ENCODE peak calls at places on chromosome 6, in five cellular contexts. I is fibroblast of pulmonary artery, G is cardiac fibroblast, X is neural progenitor cell, H is astrocyte of the spinal cord. Q is an unnamed sample.

GRCh38 chr6:66699385-66699784 is 992.4 kb upstream of the EYS start:
- DNase-seq in I (no peak), G (no peak), X (no peak), H (no peak), Q (no peak)

GRCh38 chr6:124961784-124962611 is at the start of gene RNF217:
- DNase-seq in I (peak), G (peak), X (peak), H (peak), Q (peak)

GRCh38 chr6:100283288-100283687 is 181.4 kb downstream of the SIM1 start:
- DNase-seq in I (peak), G (peak), X (peak), H (peak), Q (peak)

GRCh38 chr6:13397359-13398080 is 69.2 kb upstream of the TBC1D7 start:
- DNase-seq in I (no peak), G (no peak), X (no peak), H (no peak), Q (no peak)

GRCh38 chr6:65650086-65650485 is 56.9 kb downstream of the EYS start:
- DNase-seq in I (no peak), G (no peak), X (no peak), H (no peak), Q (no peak)

GRCh38 chr6:22421187-22421586 is 124.4 kb upstream of the PRL start:
- DNase-seq in I (peak), G (peak), X (no peak), H (no peak), Q (peak)

GRCh38 chr6:30885999-30886896 is 1.9 kb downstream of the DDR1 start:
- DNase-seq in I (peak), G (peak), X (peak), H (peak), Q (peak)

GRCh38 chr6:141110486-141110885 is 1022.2 kb upstream of the GJE1 start:
- DNase-seq in I (peak), G (peak), X (no peak), H (peak), Q (peak)

GRCh38 chr6:24154121-24154520 is 28.1 kb downstream of the NRSN1 start:
- DNase-seq in I (no peak), G (no peak), X (no peak), H (peak), Q (peak)

GRCh38 chr6:45677381-45677992 is 299.8 kb upstream of the SUPT3H start:
- DNase-seq in I (peak), G (peak), X (no peak), H (peak), Q (peak)

GRCh38 chr6:484729-485111 is 93.2 kb downstream of the IRF4 start:
- DNase-seq in I (no peak), G (no peak), X (no peak), H (no peak), Q (no peak)

GRCh38 chr6:47253136-47253535 is 56.6 kb downstream of the TNFRSF21 start:
- DNase-seq in I (no peak), G (no peak), X (no peak), H (no peak), Q (no peak)

GRCh38 chr6:108684809-108685329 is 124.2 kb downstream of the FOXO3 start:
- DNase-seq in I (peak), G (no peak), X (no peak), H (peak), Q (peak)

GRCh38 chr6:2738373-2738979 is 12.2 kb downstream of the MYLK4 start:
- DNase-seq in I (peak), G (peak), X (peak), H (peak), Q (peak)

GRCh38 chr6:53326372-53327016 is 22.3 kb downstream of the ELOVL5 start:
- DNase-seq in I (peak), G (peak), X (no peak), H (peak), Q (peak)

GRCh38 chr6:125201961-125202729 is 48.6 kb downstream of the TPD52L1 start:
- DNase-seq in I (peak), G (peak), X (no peak), H (peak), Q (peak)

GRCh38 chr6:5674141-5674540 is 332.6 kb downstream of the NRN1 start:
- DNase-seq in I (no peak), G (no peak), X (no peak), H (no peak), Q (peak)

GRCh38 chr6:99282479-99283062 is 66.9 kb downstream of the FAXC start:
- DNase-seq in I (peak), G (peak), X (peak), H (peak), Q (peak)

GRCh38 chr6:87661503-87661902 is 40.5 kb downstream of the AKIRIN2 start:
- DNase-seq in I (no peak), G (no peak), X (no peak), H (no peak), Q (peak)

GRCh38 chr6:121641158-121641557 is 205.7 kb downstream of the GJA1 start:
- DNase-seq in I (no peak), G (no peak), X (no peak), H (no peak), Q (no peak)

GRCh38 chr6:144007779-144008500 is at the start of gene PLAGL1:
- DNase-seq in I (peak), G (peak), X (peak), H (peak), Q (peak)

GRCh38 chr6:131383421-131384411 is 189.3 kb upstream of the ARG1 start:
- DNase-seq in I (no peak), G (no peak), X (peak), H (no peak), Q (peak)

GRCh38 chr6:6798430-6798829 is 209.9 kb downstream of the LY86 start:
- DNase-seq in I (no peak), G (no peak), X (no peak), H (no peak), Q (no peak)

GRCh38 chr6:15266423-15266996 is 20.6 kb downstream of the JARID2 start:
- DNase-seq in I (no peak), G (peak), X (no peak), H (no peak), Q (no peak)

GRCh38 chr6:159926542-159927203 is 35.9 kb downstream of the MAS1 start:
- DNase-seq in I (no peak), G (no peak), X (no peak), H (no peak), Q (no peak)

GRCh38 chr6:47180633-47181032 is 129.1 kb downstream of the TNFRSF21 start:
- DNase-seq in I (peak), G (peak), X (no peak), H (peak), Q (peak)

GRCh38 chr6:128763599-128764300 is 119.2 kb upstream of the LAMA2 start:
- DNase-seq in I (no peak), G (peak), X (no peak), H (no peak), Q (no peak)

GRCh38 chr6:32692019-32692418 is 25.6 kb upstream of the HLA-DQB1 start:
- DNase-seq in I (peak), G (peak), X (peak), H (no peak), Q (no peak)

GRCh38 chr6:82396964-82397761 is 33.5 kb downstream of the TPBG start:
- DNase-seq in I (peak), G (peak), X (no peak), H (peak), Q (peak)

GRCh38 chr6:168026925-168027324 is 29.5 kb downstream of the KIF25 start:
- DNase-seq in I (no peak), G (no peak), X (no peak), H (no peak), Q (no peak)

GRCh38 chr6:21228411-21228810 is 365.1 kb upstream of the SOX4 start:
- DNase-seq in I (no peak), G (peak), X (no peak), H (peak), Q (peak)

DNA sequence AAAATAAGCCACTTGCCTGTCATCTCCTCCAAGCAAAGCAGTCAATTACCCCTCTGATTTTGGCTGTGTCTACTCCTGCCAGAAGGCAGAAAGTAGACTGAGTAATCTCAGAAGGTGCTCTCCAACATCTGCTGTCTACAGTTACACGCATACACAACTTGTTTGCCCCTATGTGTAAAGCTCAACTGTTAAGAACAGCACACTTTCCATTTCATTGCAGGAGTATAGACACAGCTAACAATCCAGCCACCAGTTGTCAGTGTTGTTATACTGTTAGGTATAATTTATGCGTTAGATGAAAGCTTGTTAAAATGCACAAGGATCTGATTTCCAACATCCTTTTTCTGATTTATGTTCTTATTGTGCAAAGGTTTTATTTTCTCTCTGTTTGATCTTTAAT is 88.2 kb downstream of the SAMD3 start:
- DNase-seq in I (no peak), G (no peak), X (no peak), H (no peak), Q (no peak)
- TF ChIP-seq CTCF in I (no peak), G (no peak), X (no peak), H (no peak), Q (no peak)

DNA sequence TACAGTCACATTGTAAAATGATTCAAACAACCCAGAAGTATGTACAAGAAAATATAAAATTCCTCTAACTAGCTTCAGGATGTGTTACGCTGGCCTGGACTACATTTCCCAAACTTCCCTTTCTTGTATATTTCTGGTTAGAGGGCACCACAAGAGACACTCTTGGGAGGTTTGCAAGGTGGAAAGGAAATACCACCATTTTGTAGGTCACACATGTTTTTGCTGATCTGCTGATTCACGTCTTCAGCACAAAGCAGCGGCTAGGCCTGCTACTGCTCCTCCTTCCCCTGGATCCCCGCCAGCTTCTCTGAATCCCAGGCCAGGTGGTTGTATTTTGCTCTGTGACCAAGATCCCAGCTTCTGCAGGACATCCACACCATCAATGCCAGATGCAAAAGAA is 104.2 kb downstream of the AGPAT4 start:
- DNase-seq in I (peak), G (peak), X (no peak), H (peak), Q (peak)
- H3K4me3 ChIP-seq in I (no peak), G (no peak), X (no peak), H (no peak), Q (no peak)

GRCh38 chr6:119284861-119285521 is 64.6 kb downstream of the MAN1A1 start:
- DNase-seq in I (no peak), G (no peak), X (peak), H (no peak), Q (no peak)
- TF ChIP-seq CTCF in I (peak), G (peak), X (peak), H (peak), Q (peak)

GRCh38 chr6:150229775-150230561 is 87.1 kb downstream of the PPP1R14C start:
- DNase-seq in I (no peak), G (peak), X (no peak), H (no peak), Q (peak)

GRCh38 chr6:150228067-150228733 is 85.4 kb downstream of the PPP1R14C start:
- DNase-seq in I (no peak), G (no peak), X (no peak), H (no peak), Q (no peak)

GRCh38 chr6:150233797-150234399 is 91.1 kb downstream of the PPP1R14C start:
- DNase-seq in I (no peak), G (no peak), X (no peak), H (no peak), Q (no peak)

GRCh38 chr6:150230877-150231428 is 88.1 kb downstream of the PPP1R14C start:
- DNase-seq in I (no peak), G (no peak), X (no peak), H (no peak), Q (no peak)

GRCh38 chr6:150231456-150231855 is 88.6 kb downstream of the PPP1R14C start:
- DNase-seq in I (peak), G (peak), X (no peak), H (no peak), Q (peak)
- H3K4me3 ChIP-seq in I (no peak), G (no peak), X (no peak), H (no peak), Q (no peak)

GRCh38 chr6:3885262-3886036 is 36.3 kb downstream of the FAM50B start:
- DNase-seq in I (no peak), G (peak), X (no peak), H (no peak), Q (no peak)
- TF ChIP-seq CTCF in I (peak), G (peak), X (peak), H (peak), Q (peak)

GRCh38 chr6:56957856-56958255 is 2.9 kb downstream of the BEND6 start:
- DNase-seq in I (no peak), G (no peak), X (no peak), H (no peak), Q (no peak)

GRCh38 chr6:56953597-56954388 is 1.1 kb upstream of the BEND6 start:
- DNase-seq in I (no peak), G (peak), X (peak), H (no peak), Q (peak)

GRCh38 chr6:56956481-56956880 is 1.6 kb downstream of the BEND6 start:
- DNase-seq in I (no peak), G (no peak), X (no peak), H (no peak), Q (no peak)

GRCh38 chr6:56955171-56956155 is 556 bp downstream of the BEND6 start:
- DNase-seq in I (peak), G (peak), X (peak), H (peak), Q (peak)

GRCh38 chr6:56954389-56955170 is at the start of gene BEND6:
- DNase-seq in I (peak), G (peak), X (peak), H (peak), Q (peak)
- H3K4me3 ChIP-seq in I (peak), G (peak), X (peak), H (peak), Q (peak)

GRCh38 chr6:117404548-117404947 is 21.2 kb downstream of the ROS1 start:
- DNase-seq in I (no peak), G (peak), X (peak), H (peak), Q (no peak)
- TF ChIP-seq CTCF in I (no peak), G (peak), X (peak), H (peak), Q (no peak)

GRCh38 chr6:36911946-36912555 is 26.3 kb downstream of the C6orf89 start:
- DNase-seq in I (no peak), G (no peak), X (no peak), H (no peak), Q (no peak)
- H3K4me3 ChIP-seq in I (no peak), G (no peak), X (no peak), H (no peak), Q (no peak)